ENCODE peak calls at places on chromosomes 5 and 9, in nine cellular contexts. G, W, P, V, K, T, B, S and M are unnamed samples.
A peak's percentile ranks its signal among the peaks of the same experiment; 100 is the strongest.

GRCh38 chr5:32932231-32932935 is 221.3 kb downstream of the NPR3 start:
- DNase-seq in K (no peak), G (no peak), S (no peak), P (no peak), W (no peak), V (no peak), T (no peak), B (no peak), M (no peak)

GRCh38 chr9:32378496-32378895 is 5.9 kb upstream of the ACO1 start:
- DNase-seq in K (peak; percentile 61), G (peak; percentile 54), P (peak; percentile 24), T (no peak), W (peak; percentile 85), B (peak; percentile 59), S (peak; percentile 79), V (peak; percentile 15), M (no peak)

GRCh38 chr5:42507451-42508092 is 84.3 kb downstream of the GHR start:
- DNase-seq in T (no peak), B (no peak), S (no peak), G (no peak), K (no peak), W (peak; percentile 11), V (no peak), P (no peak), M (no peak)

GRCh38 chr5:140267559-140268018 is 35.3 kb downstream of the PFDN1 start:
- DNase-seq in T (no peak), W (no peak), P (no peak), G (no peak), S (peak; percentile 66), V (no peak), B (no peak), K (no peak), M (no peak)

GRCh38 chr5:131810510-131811249 is 13.9 kb upstream of the FNIP1 start:
- DNase-seq in B (no peak), G (peak; percentile 30), T (no peak), K (no peak), V (no peak), W (peak; percentile 27), S (peak; percentile 50), P (no peak), M (no peak)

GRCh38 chr5:87949665-87950640 is 318.7 kb downstream of the TMEM161B start:
- DNase-seq in P (no peak), S (no peak), V (no peak), K (no peak), G (no peak), W (no peak), T (no peak), B (no peak), M (no peak)

GRCh38 chr5:52844885-52845284 is 57.2 kb downstream of the ITGA1 start:
- DNase-seq in T (no peak), K (no peak), W (peak; percentile 52), B (no peak), V (no peak), S (no peak), G (peak; percentile 26), P (no peak), M (no peak)

GRCh38 chr5:14935341-14935740 is 63.8 kb upstream of the ANKH start:
- DNase-seq in K (no peak), P (no peak), G (no peak), S (no peak), T (no peak), V (no peak), W (no peak), B (no peak), M (no peak)

GRCh38 chr5:143259254-143259605 is 144.3 kb downstream of the NR3C1 start:
- DNase-seq in K (no peak), P (no peak), W (no peak), S (no peak), B (no peak), T (no peak), G (no peak), V (no peak), M (no peak)

GRCh38 chr9:89677696-89678393 is 73.0 kb downstream of the GADD45G start:
- DNase-seq in S (no peak), T (no peak), W (no peak), P (peak; percentile 78), K (peak; percentile 94), G (no peak), B (peak; percentile 93), V (peak; percentile 72), M (no peak)

GRCh38 chr5:94777163-94777885 is 158.9 kb downstream of the SLF1 start:
- DNase-seq in P (no peak), K (no peak), B (no peak), S (no peak), W (no peak), V (peak; percentile 23), T (no peak), G (no peak), M (no peak)

GRCh38 chr9:20441704-20442423 is 180.4 kb downstream of the MLLT3 start:
- DNase-seq in W (no peak), P (no peak), S (peak; percentile 46), B (no peak), V (no peak), T (no peak), K (no peak), G (peak; percentile 31), M (no peak)

GRCh38 chr5:79448336-79448735 is 65.6 kb downstream of the HOMER1 start:
- DNase-seq in K (no peak), V (no peak), B (no peak), P (no peak), W (peak; percentile 70), S (no peak), G (peak; percentile 68), T (no peak), M (no peak)

GRCh38 chr9:109441296-109441695 is 56.8 kb downstream of the PTPN3 start:
- DNase-seq in K (peak; percentile 28), G (peak; percentile 20), P (peak; percentile 61), T (no peak), S (no peak), V (peak; percentile 5), W (no peak), B (no peak), M (no peak)